ENCODE peak calls at places on chromosomes 2 and 18, in six cellular contexts. S is breast epithelium, U is GM20000, J is foreskin keratinocyte, V is bronchial epithelial cell, I is right atrium auricular region. G is an unnamed sample.

GRCh38 chr18:22935431-22935830 is 2.3 kb downstream of the RBBP8 start:
- DNase-seq in J (no peak), I (no peak), V (no peak), S (no peak), U (peak; percentile 9), G (no peak)

GRCh38 chr2:230919681-230920080 is 5.4 kb downstream of the GPR55 start:
- DNase-seq in V (no peak), J (no peak), U (no peak), I (no peak), S (no peak), G (no peak)

GRCh38 chr2:55869637-55870325 is 53.8 kb downstream of the EFEMP1 start:
- DNase-seq in I (no peak), S (no peak), J (no peak), U (no peak), V (no peak), G (no peak)

GRCh38 chr2:123993728-123994323 is 31.3 kb upstream of the CNTNAP5 start:
- DNase-seq in S (no peak), U (peak; percentile 23), J (peak; percentile 2), V (peak; percentile 36), I (no peak), G (peak; percentile 19)

GRCh38 chr2:84946204-84947009 is 24.6 kb upstream of the KCMF1 start:
- DNase-seq in U (peak; percentile 75), I (no peak), V (peak; percentile 100), J (peak; percentile 98), S (no peak), G (peak; percentile 87)

GRCh38 chr2:184554736-184555135 is 43.6 kb upstream of the ZNF804A start:
- DNase-seq in U (no peak), V (peak; percentile 79), S (no peak), J (peak; percentile 66), I (no peak), G (no peak)

GRCh38 chr2:189178726-189179606 is 595 bp downstream of the COL5A2 start:
- DNase-seq in S (no peak), V (peak; percentile 55), U (no peak), I (no peak), J (peak; percentile 38), G (peak; percentile 6)

GRCh38 chr2:54422072-54422581 is 34.0 kb upstream of the SPTBN1 start:
- DNase-seq in V (no peak), S (no peak), U (no peak), I (no peak), J (no peak), G (no peak)

GRCh38 chr2:61707984-61708852 is 145.6 kb downstream of the FAM161A start:
- DNase-seq in V (peak; percentile 76), I (no peak), U (peak; percentile 73), S (no peak), J (peak; percentile 8), G (peak; percentile 86)

GRCh38 chr2:66853-67252 is 20.5 kb upstream of the FAM110C start:
- DNase-seq in U (no peak), I (no peak), J (no peak), S (no peak), V (no peak), G (no peak)

GRCh38 chr2:25018681-25019080 is 23.2 kb upstream of the EFR3B start:
- DNase-seq in I (no peak), J (no peak), V (no peak), S (no peak), U (no peak), G (no peak)

GRCh38 chr2:116952254-116952653 is 862.2 kb upstream of the DDX18 start:
- DNase-seq in V (no peak), J (no peak), I (no peak), S (no peak), U (no peak), G (no peak)
- TF ChIP-seq CTCF in V (no peak), J (no peak), I (no peak), S (no peak), U (no peak), G (peak; percentile 11)

GRCh38 chr2:19313553-19313952 is 44.9 kb downstream of the OSR1 start:
- DNase-seq in I (no peak), V (no peak), U (no peak), J (no peak), S (no peak), G (no peak)

DNA sequence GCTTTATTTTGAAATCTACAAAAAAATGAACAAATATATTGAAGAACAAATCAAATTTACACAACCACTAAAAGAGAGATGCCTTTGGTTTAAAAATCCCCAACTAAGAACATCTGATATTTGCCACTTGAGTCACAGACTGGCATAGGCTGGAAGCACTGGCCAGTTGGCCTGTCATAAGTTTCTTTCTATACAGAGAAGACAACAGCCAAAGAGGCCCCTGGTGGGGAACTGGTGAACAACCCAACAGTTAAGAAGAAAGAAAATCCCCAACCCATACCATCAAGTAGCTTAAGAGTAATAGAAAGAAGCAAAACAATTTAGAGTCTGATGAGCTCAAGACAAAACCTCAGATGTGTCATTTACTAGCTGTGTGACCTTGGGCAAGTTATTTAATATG is 45.5 kb downstream of the OSR1 start:
- DNase-seq in V (peak; percentile 50), J (peak; percentile 9), I (no peak), S (no peak), U (peak; percentile 16), G (no peak)
- TF ChIP-seq CTCF in V (peak; percentile 38), J (peak; percentile 50), I (peak; percentile 17), S (no peak), U (no peak), G (peak; percentile 52)

GRCh38 chr2:223991611-223992010 is 34.3 kb downstream of the MRPL44 start:
- DNase-seq in V (no peak), U (no peak), I (no peak), S (no peak), J (no peak), G (no peak)

GRCh38 chr2:223993634-223994232 is 36.5 kb downstream of the MRPL44 start:
- DNase-seq in S (no peak), J (peak; percentile 24), U (peak; percentile 66), I (peak; percentile 80), V (peak; percentile 77), G (peak; percentile 39)

GRCh38 chr2:223997938-223998337 is 40.7 kb downstream of the MRPL44 start:
- DNase-seq in U (no peak), S (no peak), V (no peak), I (no peak), J (no peak), G (no peak)

GRCh38 chr2:223995569-223995968 is 38.3 kb downstream of the MRPL44 start:
- DNase-seq in S (no peak), J (peak; percentile 60), U (no peak), V (peak; percentile 86), I (no peak), G (no peak)

GRCh38 chr2:223994562-223995162 is 37.4 kb downstream of the MRPL44 start:
- DNase-seq in J (no peak), S (no peak), U (no peak), I (no peak), V (no peak), G (no peak)
- TF ChIP-seq CTCF in J (no peak), S (no peak), U (no peak), I (no peak), V (no peak), G (no peak)

DNA sequence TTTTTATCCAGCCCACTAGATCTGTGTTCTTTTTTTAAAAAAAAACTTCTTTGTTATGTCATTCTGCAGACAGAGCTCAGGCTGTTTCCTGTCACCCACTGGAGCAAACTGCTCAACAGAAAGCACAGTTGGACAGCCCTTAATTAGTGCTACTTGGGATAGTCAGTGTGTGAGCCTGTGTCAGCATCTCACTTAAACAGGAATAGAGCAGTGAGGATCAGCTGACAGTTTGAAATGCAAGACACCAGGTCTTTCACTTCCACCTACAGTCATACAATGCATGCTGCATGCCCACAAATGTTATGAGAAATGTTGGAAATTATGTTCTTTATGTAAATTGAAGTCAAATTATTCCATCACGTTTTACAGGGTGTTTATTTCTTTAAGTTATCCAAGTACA is 174.9 kb downstream of the NR4A2 start:
- DNase-seq in U (no peak), V (no peak), J (no peak), S (no peak), I (no peak), G (no peak)
- TF ChIP-seq CTCF in U (no peak), V (no peak), J (peak; percentile 23), S (no peak), I (no peak), G (no peak)

DNA sequence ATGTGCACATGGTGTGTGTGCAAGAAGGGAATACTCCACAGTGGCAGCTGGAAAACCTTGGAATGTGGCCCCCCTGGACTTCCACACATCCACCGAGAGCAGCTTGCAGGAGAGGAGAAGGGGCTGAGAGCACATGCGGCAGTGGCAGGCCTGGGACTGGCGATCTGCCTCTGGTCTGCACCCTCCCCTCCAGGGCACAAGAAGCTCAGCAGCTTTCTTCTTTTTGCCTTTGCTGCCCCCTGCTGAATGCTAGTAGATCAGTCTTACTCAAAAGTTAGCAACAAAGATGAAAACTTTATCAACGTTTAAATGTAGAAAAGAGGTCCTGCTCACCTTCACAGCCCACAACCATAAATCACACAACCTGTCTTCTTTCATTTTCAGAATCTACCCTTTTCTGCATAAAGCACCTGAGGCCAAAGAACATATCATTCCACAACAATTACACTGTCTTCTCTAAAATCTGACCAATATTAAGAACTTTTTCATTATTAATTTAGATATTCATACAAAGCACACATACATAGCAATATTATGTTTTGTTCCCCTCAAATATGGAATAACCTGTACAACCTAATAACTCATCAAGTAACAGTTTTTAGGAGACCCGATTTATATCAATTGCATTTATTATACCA is 34.6 kb downstream of the TGFBRAP1 start:
- DNase-seq in I (no peak), J (no peak), U (peak; percentile 52), V (peak; percentile 50), S (no peak), G (no peak)
- TF ChIP-seq CTCF in I (no peak), J (peak; percentile 76), U (peak; percentile 58), V (peak; percentile 66), S (no peak), G (peak; percentile 75)

DNA sequence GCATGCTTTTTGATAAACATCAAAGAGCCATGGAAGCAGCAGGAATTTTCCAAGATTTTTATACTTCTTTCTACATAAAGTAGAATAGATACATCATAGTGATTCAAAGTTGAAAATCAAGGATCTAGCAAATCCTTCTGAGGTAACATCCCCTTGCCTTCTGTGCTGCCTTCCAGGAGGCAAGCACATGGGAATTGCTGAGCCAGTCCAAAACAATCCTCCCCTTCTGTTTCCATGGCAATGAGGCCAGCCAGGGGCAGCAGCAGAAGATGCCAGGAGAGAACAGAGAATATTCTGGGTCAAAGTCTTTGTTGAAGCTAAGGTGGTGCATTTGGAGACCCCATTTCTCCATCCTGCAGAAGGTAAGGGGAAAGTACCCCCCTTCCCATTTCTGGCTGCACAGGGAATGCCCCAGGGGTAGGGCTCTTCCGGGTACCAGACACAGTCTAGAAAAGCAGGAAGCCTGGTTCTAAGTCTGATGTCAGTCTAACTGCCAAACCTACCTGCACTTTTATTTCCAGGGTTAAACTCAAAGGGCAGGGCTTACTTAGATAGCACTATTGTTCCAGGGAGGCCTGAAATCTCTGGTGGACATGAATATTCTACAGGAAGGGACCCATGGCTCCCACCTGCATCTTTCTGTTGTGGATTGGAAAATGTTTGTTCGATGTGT is 22.1 kb downstream of the CENPA start:
- DNase-seq in J (no peak), I (no peak), S (no peak), U (no peak), V (no peak), G (no peak)
- TF ChIP-seq CTCF in J (no peak), I (no peak), S (no peak), U (no peak), V (no peak), G (no peak)

GRCh38 chr2:29295843-29296242 is 180.6 kb downstream of the CLIP4 start:
- DNase-seq in U (no peak), S (no peak), V (peak; percentile 31), J (no peak), I (no peak), G (no peak)
- TF ChIP-seq CTCF in U (peak; percentile 11), S (no peak), V (peak; percentile 48), J (peak; percentile 56), I (no peak), G (peak; percentile 75)

G was measured in epithelial cell of proximal tubule.